ENCODE peak calls at places on chromosomes 11 and 22, in eight cellular contexts. D, P, K, J, S, E, U and V are unnamed samples.

GRCh38 chr11:128905345-128906184 is 14.4 kb downstream of the KCNJ5 start:
- DNase-seq in D (no peak), P (peak; percentile 69), K (no peak), J (no peak), S (no peak), E (peak; percentile 35), U (no peak), V (no peak)

GRCh38 chr11:37946155-37946766 is 1348.2 kb upstream of the RAG2 start:
- DNase-seq in D (no peak), P (peak; percentile 62), K (no peak), J (peak; percentile 32), S (no peak), E (no peak), U (no peak), V (no peak)

GRCh38 chr11:129631201-129631600 is 184.4 kb upstream of the TMEM45B start:
- DNase-seq in D (no peak), P (no peak), K (no peak), J (no peak), S (no peak), E (no peak), U (no peak), V (no peak)

GRCh38 chr11:119373917-119374631 is 7.4 kb downstream of the USP2 start:
- DNase-seq in D (peak; percentile 60), P (peak; percentile 80), K (no peak), J (peak; percentile 76), S (no peak), E (peak; percentile 80), U (peak; percentile 82), V (peak; percentile 87)

GRCh38 chr11:131356201-131356600 is 14.2 kb upstream of the NTM start:
- DNase-seq in D (no peak), P (no peak), K (no peak), J (no peak), S (no peak), E (no peak), U (no peak), V (no peak)

GRCh38 chr11:113529606-113530005 is 54.4 kb upstream of the DRD2 start:
- DNase-seq in D (no peak), P (no peak), K (no peak), J (no peak), S (no peak), E (no peak), U (no peak), V (no peak)

GRCh38 chr11:129280027-129280811 is 88.1 kb upstream of the ARHGAP32 start:
- DNase-seq in D (no peak), P (no peak), K (no peak), J (no peak), S (no peak), E (no peak), U (no peak), V (no peak)

GRCh38 chr11:47394322-47395224 is 13.8 kb upstream of the SLC39A13 start:
- DNase-seq in D (no peak), P (no peak), K (peak; percentile 52), J (no peak), S (no peak), E (no peak), U (no peak), V (no peak)

GRCh38 chr11:8567597-8568198 is 26.3 kb downstream of the STK33 start:
- DNase-seq in D (no peak), P (no peak), K (no peak), J (no peak), S (no peak), E (no peak), U (no peak), V (no peak)

GRCh38 chr11:794766-795637 is 3.1 kb downstream of the SLC25A22 start:
- DNase-seq in D (no peak), P (peak; percentile 42), K (no peak), J (no peak), S (no peak), E (no peak), U (no peak), V (no peak)

GRCh38 chr11:130773436-130773835 is 142.8 kb downstream of the SNX19 start:
- DNase-seq in D (no peak), P (no peak), K (no peak), J (no peak), S (no peak), E (no peak), U (no peak), V (no peak)

GRCh38 chr22:27220349-27220748 is 563.0 kb downstream of the MIAT start:
- DNase-seq in D (no peak), P (no peak), K (no peak), J (no peak), S (no peak), E (no peak), U (peak; percentile 39), V (no peak)

GRCh38 chr22:20271114-20271994 is 3.2 kb upstream of the RTN4R start:
- DNase-seq in D (no peak), P (no peak), K (no peak), J (peak; percentile 59), S (no peak), E (no peak), U (no peak), V (no peak)

GRCh38 chr22:31086703-31087330 is 5.7 kb downstream of the SMTN start:
- DNase-seq in D (no peak), P (no peak), K (no peak), J (no peak), S (peak; percentile 12), E (no peak), U (no peak), V (peak; percentile 51)

GRCh38 chr11:126378763-126379162 is 23.3 kb downstream of the ST3GAL4 start:
- DNase-seq in D (no peak), P (no peak), K (no peak), J (no peak), S (no peak), E (no peak), U (no peak), V (no peak)

GRCh38 chr22:19177164-19178064 is 1.1 kb downstream of the SLC25A1 start:
- DNase-seq in D (no peak), P (no peak), K (no peak), J (no peak), S (no peak), E (no peak), U (no peak), V (no peak)

GRCh38 chr11:122045181-122045586 is 70.8 kb downstream of the BLID start:
- DNase-seq in D (no peak), P (no peak), K (no peak), J (no peak), S (no peak), E (peak; percentile 59), U (no peak), V (no peak)

GRCh38 chr22:35995345-35995744 is 33.3 kb downstream of the RBFOX2 start:
- DNase-seq in D (no peak), P (no peak), K (no peak), J (no peak), S (no peak), E (no peak), U (no peak), V (no peak)

GRCh38 chr11:818396-819128 is at the start of gene PNPLA2:
- DNase-seq in D (no peak), P (peak; percentile 79), K (no peak), J (peak; percentile 51), S (no peak), E (no peak), U (peak; percentile 65), V (no peak)

GRCh38 chr11:67616431-67617242 is 9.9 kb downstream of the NDUFV1 start:
- DNase-seq in D (no peak), P (no peak), K (no peak), J (no peak), S (no peak), E (no peak), U (no peak), V (peak; percentile 51)

GRCh38 chr22:47372596-47373385 is 610.3 kb downstream of the TBC1D22A start:
- DNase-seq in D (no peak), P (no peak), K (no peak), J (no peak), S (no peak), E (no peak), U (no peak), V (peak; percentile 46)